ENCODE peak calls at places on chromosomes 3 and 15, in eight cellular contexts. One of them, this sample, is unnamed.

GRCh38 chr15:87267798-87268197 is 988.7 kb downstream of the NTRK3 start:
- DNase-seq in KG1: no peak
- DNase-seq in A549: no peak
- DNase-seq in CD8-positive, alpha-beta memory T cell: no peak
- DNase-seq in H7: no peak
- DNase-seq in stimulated activated CD8-positive, alpha-beta memory T cell treated with anti-CD3 and anti-CD28 coated beads, Interleukin-2, amount 100 ng/mL, for 1 hour: no peak
- DNase-seq in amygdala: no peak
- DNase-seq in HFF-Myc: peak; percentile 73
- DNase-seq in this sample: peak; percentile 72

GRCh38 chr15:64681424-64682024 is 93.9 kb downstream of the RBPMS2 start:
- DNase-seq in KG1: no peak
- DNase-seq in A549: peak; percentile 98
- DNase-seq in CD8-positive, alpha-beta memory T cell: no peak
- DNase-seq in H7: peak; percentile 91
- DNase-seq in stimulated activated CD8-positive, alpha-beta memory T cell treated with anti-CD3 and anti-CD28 coated beads, Interleukin-2, amount 100 ng/mL, for 1 hour: no peak
- DNase-seq in amygdala: peak; percentile 36
- DNase-seq in HFF-Myc: peak; percentile 38
- DNase-seq in this sample: peak; percentile 77

GRCh38 chr15:85771781-85772445 is 22.8 kb downstream of the KLHL25 start:
- DNase-seq in KG1: no peak
- DNase-seq in A549: no peak
- DNase-seq in CD8-positive, alpha-beta memory T cell: no peak
- DNase-seq in H7: peak; percentile 36
- DNase-seq in stimulated activated CD8-positive, alpha-beta memory T cell treated with anti-CD3 and anti-CD28 coated beads, Interleukin-2, amount 100 ng/mL, for 1 hour: no peak
- DNase-seq in amygdala: no peak
- DNase-seq in HFF-Myc: no peak
- DNase-seq in this sample: no peak

GRCh38 chr3:69009559-69010410 is 3.7 kb downstream of the EOGT start:
- DNase-seq in KG1: no peak
- DNase-seq in A549: no peak
- DNase-seq in CD8-positive, alpha-beta memory T cell: no peak
- DNase-seq in H7: peak; percentile 68
- DNase-seq in stimulated activated CD8-positive, alpha-beta memory T cell treated with anti-CD3 and anti-CD28 coated beads, Interleukin-2, amount 100 ng/mL, for 1 hour: no peak
- DNase-seq in amygdala: no peak
- DNase-seq in HFF-Myc: peak; percentile 56
- DNase-seq in this sample: no peak

GRCh38 chr3:123733805-123734526 is 149.1 kb upstream of the HACD2 start:
- DNase-seq in KG1: no peak
- DNase-seq in A549: peak; percentile 63
- DNase-seq in CD8-positive, alpha-beta memory T cell: no peak
- DNase-seq in H7: no peak
- DNase-seq in stimulated activated CD8-positive, alpha-beta memory T cell treated with anti-CD3 and anti-CD28 coated beads, Interleukin-2, amount 100 ng/mL, for 1 hour: no peak
- DNase-seq in amygdala: no peak
- DNase-seq in HFF-Myc: peak; percentile 73
- DNase-seq in this sample: peak; percentile 96

GRCh38 chr15:40314723-40315276 is 7.1 kb upstream of the PLCB2 start:
- DNase-seq in KG1: no peak
- DNase-seq in A549: no peak
- DNase-seq in CD8-positive, alpha-beta memory T cell: no peak
- DNase-seq in H7: no peak
- DNase-seq in stimulated activated CD8-positive, alpha-beta memory T cell treated with anti-CD3 and anti-CD28 coated beads, Interleukin-2, amount 100 ng/mL, for 1 hour: no peak
- DNase-seq in amygdala: no peak
- DNase-seq in HFF-Myc: no peak
- DNase-seq in this sample: peak; percentile 69

GRCh38 chr15:87211547-87211946 is 1045.0 kb downstream of the NTRK3 start:
- DNase-seq in KG1: no peak
- DNase-seq in A549: no peak
- DNase-seq in CD8-positive, alpha-beta memory T cell: no peak
- DNase-seq in H7: no peak
- DNase-seq in stimulated activated CD8-positive, alpha-beta memory T cell treated with anti-CD3 and anti-CD28 coated beads, Interleukin-2, amount 100 ng/mL, for 1 hour: no peak
- DNase-seq in amygdala: no peak
- DNase-seq in HFF-Myc: no peak
- DNase-seq in this sample: no peak

GRCh38 chr15:75843618-75844610 is 667 bp downstream of the UBE2Q2 start:
- DNase-seq in KG1: peak; percentile 20
- DNase-seq in A549: peak; percentile 79
- DNase-seq in CD8-positive, alpha-beta memory T cell: peak; percentile 42
- DNase-seq in H7: peak; percentile 86
- DNase-seq in stimulated activated CD8-positive, alpha-beta memory T cell treated with anti-CD3 and anti-CD28 coated beads, Interleukin-2, amount 100 ng/mL, for 1 hour: peak; percentile 22
- DNase-seq in amygdala: peak; percentile 53
- DNase-seq in HFF-Myc: no peak
- DNase-seq in this sample: peak; percentile 77

GRCh38 chr15:96053039-96054021 is 277.2 kb upstream of the NR2F2 start:
- DNase-seq in KG1: no peak
- DNase-seq in A549: no peak
- DNase-seq in CD8-positive, alpha-beta memory T cell: no peak
- DNase-seq in H7: peak; percentile 56
- DNase-seq in stimulated activated CD8-positive, alpha-beta memory T cell treated with anti-CD3 and anti-CD28 coated beads, Interleukin-2, amount 100 ng/mL, for 1 hour: no peak
- DNase-seq in amygdala: no peak
- DNase-seq in HFF-Myc: no peak
- DNase-seq in this sample: peak; percentile 34

GRCh38 chr3:178562869-178563232 is 26.6 kb downstream of the KCNMB2 start:
- DNase-seq in KG1: no peak
- DNase-seq in A549: no peak
- DNase-seq in CD8-positive, alpha-beta memory T cell: no peak
- DNase-seq in H7: no peak
- DNase-seq in stimulated activated CD8-positive, alpha-beta memory T cell treated with anti-CD3 and anti-CD28 coated beads, Interleukin-2, amount 100 ng/mL, for 1 hour: no peak
- DNase-seq in amygdala: no peak
- DNase-seq in HFF-Myc: peak; percentile 61
- DNase-seq in this sample: no peak

GRCh38 chr3:152258448-152259302 is 10.1 kb upstream of the MBNL1 start:
- DNase-seq in KG1: no peak
- DNase-seq in A549: peak; percentile 81
- DNase-seq in CD8-positive, alpha-beta memory T cell: peak; percentile 60
- DNase-seq in H7: no peak
- DNase-seq in stimulated activated CD8-positive, alpha-beta memory T cell treated with anti-CD3 and anti-CD28 coated beads, Interleukin-2, amount 100 ng/mL, for 1 hour: peak; percentile 38
- DNase-seq in amygdala: no peak
- DNase-seq in HFF-Myc: peak; percentile 84
- DNase-seq in this sample: peak; percentile 94

GRCh38 chr3:43522702-43523362 is 99.0 kb downstream of the ANO10 start:
- DNase-seq in KG1: no peak
- DNase-seq in A549: no peak
- DNase-seq in CD8-positive, alpha-beta memory T cell: no peak
- DNase-seq in H7: no peak
- DNase-seq in stimulated activated CD8-positive, alpha-beta memory T cell treated with anti-CD3 and anti-CD28 coated beads, Interleukin-2, amount 100 ng/mL, for 1 hour: no peak
- DNase-seq in amygdala: no peak
- DNase-seq in HFF-Myc: no peak
- DNase-seq in this sample: no peak

GRCh38 chr15:42010434-42010833 is 10.4 kb downstream of the PLA2G4E start:
- DNase-seq in KG1: no peak
- DNase-seq in A549: peak; percentile 13
- DNase-seq in CD8-positive, alpha-beta memory T cell: no peak
- DNase-seq in H7: no peak
- DNase-seq in stimulated activated CD8-positive, alpha-beta memory T cell treated with anti-CD3 and anti-CD28 coated beads, Interleukin-2, amount 100 ng/mL, for 1 hour: no peak
- DNase-seq in amygdala: no peak
- DNase-seq in HFF-Myc: no peak
- DNase-seq in this sample: peak; percentile 34

GRCh38 chr3:177694951-177695350 is 497.7 kb upstream of the TBL1XR1 start:
- DNase-seq in KG1: no peak
- DNase-seq in A549: no peak
- DNase-seq in CD8-positive, alpha-beta memory T cell: no peak
- DNase-seq in H7: no peak
- DNase-seq in stimulated activated CD8-positive, alpha-beta memory T cell treated with anti-CD3 and anti-CD28 coated beads, Interleukin-2, amount 100 ng/mL, for 1 hour: no peak
- DNase-seq in amygdala: no peak
- DNase-seq in HFF-Myc: no peak
- DNase-seq in this sample: no peak

GRCh38 chr3:128051459-128051836 is 789 bp upstream of the SEC61A1 start:
- DNase-seq in KG1: no peak
- DNase-seq in A549: peak; percentile 18
- DNase-seq in CD8-positive, alpha-beta memory T cell: no peak
- DNase-seq in H7: no peak
- DNase-seq in stimulated activated CD8-positive, alpha-beta memory T cell treated with anti-CD3 and anti-CD28 coated beads, Interleukin-2, amount 100 ng/mL, for 1 hour: no peak
- DNase-seq in amygdala: no peak
- DNase-seq in HFF-Myc: no peak
- DNase-seq in this sample: no peak

GRCh38 chr15:68650901-68651709 is 72.3 kb downstream of the CORO2B start:
- DNase-seq in KG1: no peak
- DNase-seq in A549: peak; percentile 90
- DNase-seq in CD8-positive, alpha-beta memory T cell: no peak
- DNase-seq in H7: peak; percentile 96
- DNase-seq in stimulated activated CD8-positive, alpha-beta memory T cell treated with anti-CD3 and anti-CD28 coated beads, Interleukin-2, amount 100 ng/mL, for 1 hour: no peak
- DNase-seq in amygdala: peak; percentile 39
- DNase-seq in HFF-Myc: no peak
- DNase-seq in this sample: no peak

GRCh38 chr15:99911824-99912223 is 178.6 kb upstream of the LYSMD4 start:
- DNase-seq in KG1: no peak
- DNase-seq in A549: no peak
- DNase-seq in CD8-positive, alpha-beta memory T cell: no peak
- DNase-seq in H7: no peak
- DNase-seq in stimulated activated CD8-positive, alpha-beta memory T cell treated with anti-CD3 and anti-CD28 coated beads, Interleukin-2, amount 100 ng/mL, for 1 hour: no peak
- DNase-seq in amygdala: no peak
- DNase-seq in HFF-Myc: no peak
- DNase-seq in this sample: no peak

GRCh38 chr3:171878441-171879225 is 35.5 kb downstream of the TMEM212 start:
- DNase-seq in KG1: no peak
- DNase-seq in A549: no peak
- DNase-seq in CD8-positive, alpha-beta memory T cell: no peak
- DNase-seq in H7: no peak
- DNase-seq in stimulated activated CD8-positive, alpha-beta memory T cell treated with anti-CD3 and anti-CD28 coated beads, Interleukin-2, amount 100 ng/mL, for 1 hour: no peak
- DNase-seq in amygdala: no peak
- DNase-seq in HFF-Myc: no peak
- DNase-seq in this sample: no peak

GRCh38 chr15:65393091-65393490 is 15.3 kb upstream of the IGDCC3 start:
- DNase-seq in KG1: no peak
- DNase-seq in A549: no peak
- DNase-seq in CD8-positive, alpha-beta memory T cell: no peak
- DNase-seq in H7: peak; percentile 35
- DNase-seq in stimulated activated CD8-positive, alpha-beta memory T cell treated with anti-CD3 and anti-CD28 coated beads, Interleukin-2, amount 100 ng/mL, for 1 hour: no peak
- DNase-seq in amygdala: no peak
- DNase-seq in HFF-Myc: no peak
- DNase-seq in this sample: no peak

GRCh38 chr15:69531302-69532027 is 78.8 kb downstream of the RPLP1 start:
- DNase-seq in KG1: no peak
- DNase-seq in A549: no peak
- DNase-seq in CD8-positive, alpha-beta memory T cell: no peak
- DNase-seq in H7: peak; percentile 62
- DNase-seq in stimulated activated CD8-positive, alpha-beta memory T cell treated with anti-CD3 and anti-CD28 coated beads, Interleukin-2, amount 100 ng/mL, for 1 hour: no peak
- DNase-seq in amygdala: peak; percentile 63
- DNase-seq in HFF-Myc: no peak
- DNase-seq in this sample: no peak

GRCh38 chr3:169218314-169218983 is 445.1 kb downstream of the MECOM start:
- DNase-seq in KG1: no peak
- DNase-seq in A549: no peak
- DNase-seq in CD8-positive, alpha-beta memory T cell: no peak
- DNase-seq in H7: peak; percentile 45
- DNase-seq in stimulated activated CD8-positive, alpha-beta memory T cell treated with anti-CD3 and anti-CD28 coated beads, Interleukin-2, amount 100 ng/mL, for 1 hour: no peak
- DNase-seq in amygdala: no peak
- DNase-seq in HFF-Myc: peak; percentile 44
- DNase-seq in this sample: peak; percentile 22

GRCh38 chr3:142180761-142181362 is 31.5 kb upstream of the TFDP2 start:
- DNase-seq in KG1: no peak
- DNase-seq in A549: peak; percentile 30
- DNase-seq in CD8-positive, alpha-beta memory T cell: no peak
- DNase-seq in H7: peak; percentile 57
- DNase-seq in stimulated activated CD8-positive, alpha-beta memory T cell treated with anti-CD3 and anti-CD28 coated beads, Interleukin-2, amount 100 ng/mL, for 1 hour: no peak
- DNase-seq in amygdala: peak; percentile 2
- DNase-seq in HFF-Myc: peak; percentile 12
- DNase-seq in this sample: peak; percentile 21

GRCh38 chr3:31960793-31961431 is 20.1 kb downstream of the OSBPL10 start:
- DNase-seq in KG1: no peak
- DNase-seq in A549: peak; percentile 50
- DNase-seq in CD8-positive, alpha-beta memory T cell: no peak
- DNase-seq in H7: no peak
- DNase-seq in stimulated activated CD8-positive, alpha-beta memory T cell treated with anti-CD3 and anti-CD28 coated beads, Interleukin-2, amount 100 ng/mL, for 1 hour: no peak
- DNase-seq in amygdala: no peak
- DNase-seq in HFF-Myc: no peak
- DNase-seq in this sample: peak; percentile 42

GRCh38 chr3:46298871-46299607 is 54.9 kb upstream of the CCR2 start:
- DNase-seq in KG1: no peak
- DNase-seq in A549: no peak
- DNase-seq in CD8-positive, alpha-beta memory T cell: no peak
- DNase-seq in H7: no peak
- DNase-seq in stimulated activated CD8-positive, alpha-beta memory T cell treated with anti-CD3 and anti-CD28 coated beads, Interleukin-2, amount 100 ng/mL, for 1 hour: no peak
- DNase-seq in amygdala: no peak
- DNase-seq in HFF-Myc: no peak
- DNase-seq in this sample: no peak

GRCh38 chr15:70023769-70024491 is 73.8 kb downstream of the TLE3 start:
- DNase-seq in KG1: no peak
- DNase-seq in A549: no peak
- DNase-seq in CD8-positive, alpha-beta memory T cell: no peak
- DNase-seq in H7: no peak
- DNase-seq in stimulated activated CD8-positive, alpha-beta memory T cell treated with anti-CD3 and anti-CD28 coated beads, Interleukin-2, amount 100 ng/mL, for 1 hour: no peak
- DNase-seq in amygdala: peak; percentile 14
- DNase-seq in HFF-Myc: no peak
- DNase-seq in this sample: peak; percentile 58

GRCh38 chr3:173078525-173078924 is 62.5 kb downstream of the SPATA16 start:
- DNase-seq in KG1: no peak
- DNase-seq in A549: no peak
- DNase-seq in CD8-positive, alpha-beta memory T cell: no peak
- DNase-seq in H7: no peak
- DNase-seq in stimulated activated CD8-positive, alpha-beta memory T cell treated with anti-CD3 and anti-CD28 coated beads, Interleukin-2, amount 100 ng/mL, for 1 hour: no peak
- DNase-seq in amygdala: no peak
- DNase-seq in HFF-Myc: no peak
- DNase-seq in this sample: no peak

GRCh38 chr3:13194285-13195209 is 121.3 kb upstream of the IQSEC1 start:
- DNase-seq in KG1: no peak
- DNase-seq in A549: no peak
- DNase-seq in CD8-positive, alpha-beta memory T cell: no peak
- DNase-seq in H7: peak; percentile 52
- DNase-seq in stimulated activated CD8-positive, alpha-beta memory T cell treated with anti-CD3 and anti-CD28 coated beads, Interleukin-2, amount 100 ng/mL, for 1 hour: no peak
- DNase-seq in amygdala: no peak
- DNase-seq in HFF-Myc: no peak
- DNase-seq in this sample: no peak

GRCh38 chr3:194198938-194199337 is 63.0 kb downstream of the HES1 start:
- DNase-seq in KG1: no peak
- DNase-seq in A549: no peak
- DNase-seq in CD8-positive, alpha-beta memory T cell: no peak
- DNase-seq in H7: no peak
- DNase-seq in stimulated activated CD8-positive, alpha-beta memory T cell treated with anti-CD3 and anti-CD28 coated beads, Interleukin-2, amount 100 ng/mL, for 1 hour: no peak
- DNase-seq in amygdala: no peak
- DNase-seq in HFF-Myc: no peak
- DNase-seq in this sample: no peak

GRCh38 chr15:98085003-98085639 is 124.6 kb downstream of the ARRDC4 start:
- DNase-seq in KG1: peak; percentile 38
- DNase-seq in A549: peak; percentile 23
- DNase-seq in CD8-positive, alpha-beta memory T cell: no peak
- DNase-seq in H7: peak; percentile 53
- DNase-seq in stimulated activated CD8-positive, alpha-beta memory T cell treated with anti-CD3 and anti-CD28 coated beads, Interleukin-2, amount 100 ng/mL, for 1 hour: peak; percentile 8
- DNase-seq in amygdala: peak; percentile 20
- DNase-seq in HFF-Myc: peak; percentile 70
- DNase-seq in this sample: peak; percentile 59

GRCh38 chr15:100602822-100603393 is 519 bp downstream of the ASB7 start:
- DNase-seq in KG1: no peak
- DNase-seq in A549: peak; percentile 46
- DNase-seq in CD8-positive, alpha-beta memory T cell: peak; percentile 29
- DNase-seq in H7: peak; percentile 39
- DNase-seq in stimulated activated CD8-positive, alpha-beta memory T cell treated with anti-CD3 and anti-CD28 coated beads, Interleukin-2, amount 100 ng/mL, for 1 hour: no peak
- DNase-seq in amygdala: no peak
- DNase-seq in HFF-Myc: no peak
- DNase-seq in this sample: peak; percentile 14

GRCh38 chr3:124275421-124275820 is 283.5 kb upstream of the ROPN1 start:
- DNase-seq in KG1: no peak
- DNase-seq in A549: no peak
- DNase-seq in CD8-positive, alpha-beta memory T cell: no peak
- DNase-seq in H7: no peak
- DNase-seq in stimulated activated CD8-positive, alpha-beta memory T cell treated with anti-CD3 and anti-CD28 coated beads, Interleukin-2, amount 100 ng/mL, for 1 hour: no peak
- DNase-seq in amygdala: no peak
- DNase-seq in HFF-Myc: no peak
- DNase-seq in this sample: no peak

GRCh38 chr15:73991260-73991659 is 835 bp downstream of the STOML1 start:
- DNase-seq in KG1: no peak
- DNase-seq in A549: no peak
- DNase-seq in CD8-positive, alpha-beta memory T cell: no peak
- DNase-seq in H7: no peak
- DNase-seq in stimulated activated CD8-positive, alpha-beta memory T cell treated with anti-CD3 and anti-CD28 coated beads, Interleukin-2, amount 100 ng/mL, for 1 hour: no peak
- DNase-seq in amygdala: peak; percentile 37
- DNase-seq in HFF-Myc: no peak
- DNase-seq in this sample: no peak

GRCh38 chr3:197730200-197730599 is 6.5 kb downstream of the RUBCN start:
- DNase-seq in KG1: no peak
- DNase-seq in A549: no peak
- DNase-seq in CD8-positive, alpha-beta memory T cell: no peak
- DNase-seq in H7: no peak
- DNase-seq in stimulated activated CD8-positive, alpha-beta memory T cell treated with anti-CD3 and anti-CD28 coated beads, Interleukin-2, amount 100 ng/mL, for 1 hour: no peak
- DNase-seq in amygdala: no peak
- DNase-seq in HFF-Myc: peak; percentile 90
- DNase-seq in this sample: peak; percentile 85

GRCh38 chr3:183409219-183409618 is 19.2 kb downstream of the MCF2L2 start:
- DNase-seq in KG1: no peak
- DNase-seq in A549: no peak
- DNase-seq in CD8-positive, alpha-beta memory T cell: no peak
- DNase-seq in H7: no peak
- DNase-seq in stimulated activated CD8-positive, alpha-beta memory T cell treated with anti-CD3 and anti-CD28 coated beads, Interleukin-2, amount 100 ng/mL, for 1 hour: no peak
- DNase-seq in amygdala: no peak
- DNase-seq in HFF-Myc: no peak
- DNase-seq in this sample: no peak